ENCODE peak calls at places on chromosomes 13 and 19, in nine cellular contexts. H is Peyer's patch, P is thoracic aorta, W is heart right ventricle, C is mesendoderm, L is cardiac muscle cell, E is pancreas, T is aorta, S is IMR-90. J is an unnamed sample.

GRCh38 chr19:17757125-17757524 is 5.8 kb downstream of the FCHO1 start:
- DNase-seq in T (peak; percentile 64), L (no peak), P (no peak), W (peak; percentile 61), C (no peak), S (peak; percentile 50), E (peak; percentile 56), H (peak; percentile 67), J (no peak)

GRCh38 chr13:40168425-40169155 is 497.9 kb downstream of the FOXO1 start:
- DNase-seq in W (no peak), E (no peak), L (no peak), C (no peak), H (no peak), S (no peak), P (no peak), T (no peak), J (no peak)

GRCh38 chr19:35468637-35469036 is 20.6 kb downstream of the FFAR2 start:
- DNase-seq in E (peak; percentile 56), L (peak; percentile 64), H (peak; percentile 75), P (no peak), C (peak; percentile 81), W (peak; percentile 18), S (no peak), T (peak; percentile 61), J (peak; percentile 27)

GRCh38 chr13:48492123-48493075 is 40.5 kb downstream of the RCBTB2 start:
- DNase-seq in T (peak; percentile 92), L (peak; percentile 11), S (peak; percentile 18), W (peak; percentile 88), E (peak; percentile 18), C (no peak), H (peak; percentile 63), P (no peak), J (peak; percentile 73)

GRCh38 chr13:46647514-46648065 is 94.6 kb downstream of the LRCH1 start:
- DNase-seq in W (no peak), T (no peak), S (no peak), E (no peak), C (no peak), H (no peak), P (no peak), L (no peak), J (no peak)

GRCh38 chr13:27158335-27158734 is 13.3 kb downstream of the USP12 start:
- DNase-seq in W (no peak), P (no peak), L (no peak), H (no peak), C (no peak), E (no peak), S (no peak), T (no peak), J (no peak)

GRCh38 chr13:22748866-22749586 is 431.8 kb upstream of the SGCG start:
- DNase-seq in H (no peak), T (no peak), C (no peak), W (no peak), L (no peak), P (no peak), E (no peak), S (no peak), J (no peak)

GRCh38 chr19:29666634-29667389 is 1.6 kb downstream of the PLEKHF1 start:
- DNase-seq in C (peak; percentile 75), W (peak; percentile 83), L (peak; percentile 81), S (peak; percentile 64), P (no peak), T (peak; percentile 89), H (no peak), E (no peak), J (peak; percentile 61)

GRCh38 chr19:51980116-51980736 is 6.4 kb downstream of the ZNF350 start:
- DNase-seq in L (no peak), C (no peak), W (no peak), H (no peak), T (no peak), E (no peak), P (no peak), S (no peak), J (peak; percentile 94)

GRCh38 chr13:95556981-95557380 is 4.5 kb downstream of the CLDN10 start:
- DNase-seq in W (no peak), E (no peak), P (no peak), L (no peak), S (no peak), C (no peak), T (no peak), H (no peak), J (no peak)

GRCh38 chr13:42812311-42812710 is 30.9 kb downstream of the FAM216B start:
- DNase-seq in H (no peak), W (no peak), S (no peak), E (no peak), C (no peak), L (no peak), P (no peak), T (no peak), J (peak; percentile 37)

GRCh38 chr13:97258801-97259200 is 36.7 kb downstream of the MBNL2 start:
- DNase-seq in L (no peak), C (peak; percentile 42), T (no peak), H (no peak), S (peak; percentile 64), E (no peak), P (no peak), W (no peak), J (no peak)

GRCh38 chr13:97259787-97260641 is 37.9 kb downstream of the MBNL2 start:
- DNase-seq in H (no peak), P (no peak), S (peak; percentile 84), T (no peak), C (peak; percentile 77), L (no peak), E (no peak), W (no peak), J (peak; percentile 57)

GRCh38 chr13:97257228-97257755 is 35.2 kb downstream of the MBNL2 start:
- DNase-seq in E (no peak), C (no peak), H (no peak), S (no peak), P (no peak), W (no peak), L (no peak), T (no peak), J (peak; percentile 42)

GRCh38 chr13:97256343-97256783 is 34.2 kb downstream of the MBNL2 start:
- DNase-seq in H (no peak), S (peak; percentile 97), E (peak; percentile 50), T (no peak), C (peak; percentile 58), L (no peak), W (no peak), P (no peak), J (peak; percentile 91)

GRCh38 chr13:97257800-97258799 is 36.0 kb downstream of the MBNL2 start:
- DNase-seq in L (no peak), S (peak; percentile 90), T (peak; percentile 59), C (peak; percentile 97), E (peak; percentile 81), W (peak; percentile 73), H (no peak), P (peak; percentile 18), J (peak; percentile 77)
- H3K4me1 ChIP-seq in L (peaks cover 29% of the 10 kb centered on the region), S (peaks cover 54% of the 10 kb centered on the region), T (peaks cover 24% of the 10 kb centered on the region), C (peaks cover 4% of the 10 kb centered on the region), E (peaks cover 70% of the 10 kb centered on the region), W (peaks cover 79% of the 10 kb centered on the region), H (peaks cover 5% of the 10 kb centered on the region), P (peaks cover 82% of the 10 kb centered on the region), J (peaks cover 50% of the 10 kb centered on the region)

GRCh38 chr13:112986470-112986869 is 17.5 kb downstream of the MCF2L start:
- DNase-seq in E (no peak), H (no peak), P (no peak), W (no peak), S (no peak), L (no peak), C (no peak), T (no peak), J (no peak)

GRCh38 chr13:112985803-112986408 is 16.9 kb downstream of the MCF2L start:
- DNase-seq in C (no peak), S (no peak), E (no peak), H (no peak), P (no peak), L (no peak), T (no peak), W (no peak), J (no peak)

GRCh38 chr13:112983428-112984196 is 14.6 kb downstream of the MCF2L start:
- DNase-seq in L (peak; percentile 65), C (no peak), H (peak; percentile 69), P (no peak), T (no peak), E (no peak), W (peak; percentile 55), S (no peak), J (peak; percentile 73)

GRCh38 chr13:112984501-112984900 is 15.5 kb downstream of the MCF2L start:
- DNase-seq in E (no peak), W (no peak), L (no peak), H (no peak), C (no peak), T (no peak), P (no peak), S (no peak), J (peak; percentile 49)

GRCh38 chr13:112984954-112985802 is 16.2 kb downstream of the MCF2L start:
- DNase-seq in S (no peak), T (no peak), L (no peak), C (no peak), E (peak; percentile 38), P (no peak), H (peak; percentile 72), W (no peak), J (peak; percentile 51)
- H3K4me1 ChIP-seq in S (no peaks in the 10 kb centered on the region), T (no peaks in the 10 kb centered on the region), L (peaks cover 4% of the 10 kb centered on the region), C (no peaks in the 10 kb centered on the region), E (no peaks in the 10 kb centered on the region), P (no peaks in the 10 kb centered on the region), H (no peaks in the 10 kb centered on the region), W (peaks cover 41% of the 10 kb centered on the region), J (no peaks in the 10 kb centered on the region)

DNA sequence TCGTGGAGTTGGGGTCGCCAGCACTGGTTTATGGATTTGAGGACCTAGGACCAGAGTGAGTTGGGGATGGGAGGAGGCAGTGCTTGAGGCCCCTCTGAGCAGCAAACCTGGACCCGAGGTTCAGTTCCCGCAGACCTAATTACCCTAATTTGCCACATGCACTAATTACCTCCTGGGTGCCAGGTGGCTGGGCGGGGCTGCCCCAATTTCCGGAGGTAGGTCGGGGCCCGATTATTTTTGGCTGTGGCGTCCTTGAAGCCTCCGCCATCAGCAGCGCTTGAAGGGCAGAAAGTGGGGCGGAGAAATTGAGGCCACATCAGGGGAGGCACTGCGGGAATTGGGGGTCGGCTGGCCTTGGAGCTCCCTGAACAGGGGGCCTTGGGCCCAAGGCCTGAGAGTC is 5.9 kb upstream of the HOMER3 start:
- DNase-seq in E (no peak), L (no peak), S (no peak), W (no peak), C (no peak), P (no peak), H (no peak), T (no peak), J (no peak)
- H3K4me1 ChIP-seq in E (no peaks in the 10 kb centered on the region), L (no peaks in the 10 kb centered on the region), S (no peaks in the 10 kb centered on the region), W (no peaks in the 10 kb centered on the region), C (no peaks in the 10 kb centered on the region), P (no peaks in the 10 kb centered on the region), H (no peaks in the 10 kb centered on the region), T (no peaks in the 10 kb centered on the region), J (peaks cover 2% of the 10 kb centered on the region)

DNA sequence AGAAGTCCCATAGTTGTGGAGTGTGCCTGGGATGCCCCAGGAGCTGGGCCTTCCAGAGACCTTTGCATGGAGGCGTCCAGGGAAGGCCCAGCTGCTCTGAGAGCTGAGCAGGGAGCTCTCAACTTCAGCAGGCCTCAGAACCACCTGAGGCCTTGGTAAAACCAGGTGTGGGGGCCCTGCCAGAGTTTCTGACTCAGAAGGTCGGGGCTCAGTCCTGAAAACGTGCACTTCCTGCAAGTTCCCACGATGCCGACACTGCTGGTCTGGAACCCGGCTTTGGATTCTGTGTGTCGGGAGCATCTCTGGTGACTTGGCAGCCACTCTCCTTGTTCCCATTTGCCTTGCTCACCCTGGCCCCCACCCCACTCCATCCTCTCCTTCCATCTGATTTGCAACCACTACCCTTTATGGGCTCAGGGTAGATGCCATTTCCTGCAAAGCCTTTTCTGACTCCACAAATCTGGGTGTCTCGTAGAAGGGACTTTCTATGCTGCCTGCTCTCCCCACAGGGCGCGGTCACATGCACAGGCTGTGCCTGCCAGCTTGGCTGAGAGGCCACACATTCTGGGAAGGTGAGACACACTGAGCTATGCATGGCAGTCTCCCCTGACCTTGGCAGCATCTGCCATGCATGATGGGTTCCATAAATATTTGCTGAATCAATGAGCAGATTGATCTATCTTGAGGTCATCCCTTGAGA is 244.7 kb downstream of the COL4A1 start:
- DNase-seq in T (no peak), E (peak; percentile 20), H (no peak), C (no peak), W (peak; percentile 50), L (no peak), P (no peak), S (peak; percentile 20), J (no peak)
- H3K4me1 ChIP-seq in T (no peaks in the 10 kb centered on the region), E (no peaks in the 10 kb centered on the region), H (no peaks in the 10 kb centered on the region), C (no peaks in the 10 kb centered on the region), W (no peaks in the 10 kb centered on the region), L (no peaks in the 10 kb centered on the region), P (peaks cover 5% of the 10 kb centered on the region), S (peaks cover 2% of the 10 kb centered on the region), J (no peaks in the 10 kb centered on the region)

J was measured in trophoblast cell.